ENCODE peak calls at places on chromosomes 11 and 22, in seven cellular contexts. One of them, this sample, is unnamed.

GRCh38 chr11:47067401-47067800 is 109.3 kb downstream of the ARFGAP2 start:
- DNase-seq in pancreas: no peak
- DNase-seq in PC-3: no peak
- DNase-seq in mammary epithelial cell: no peak
- DNase-seq in OCI-LY7: no peak
- DNase-seq in cardiac muscle cell: no peak
- DNase-seq in IMR-90: no peak
- DNase-seq in this sample: no peak

GRCh38 chr11:34644669-34645406 is 23.9 kb downstream of the EHF start:
- DNase-seq in pancreas: no peak
- DNase-seq in PC-3: no peak
- DNase-seq in mammary epithelial cell: peak; percentile 73
- DNase-seq in OCI-LY7: no peak
- DNase-seq in cardiac muscle cell: no peak
- DNase-seq in IMR-90: peak; percentile 89
- DNase-seq in this sample: no peak

GRCh38 chr11:27217948-27218410 is 145.0 kb downstream of the CCDC34 start:
- DNase-seq in pancreas: no peak
- DNase-seq in PC-3: no peak
- DNase-seq in mammary epithelial cell: peak; percentile 36
- DNase-seq in OCI-LY7: no peak
- DNase-seq in cardiac muscle cell: no peak
- DNase-seq in IMR-90: peak; percentile 88
- DNase-seq in this sample: no peak

GRCh38 chr22:38554281-38554680 is 15.7 kb downstream of the DMC1 start:
- DNase-seq in pancreas: no peak
- DNase-seq in PC-3: no peak
- DNase-seq in mammary epithelial cell: peak; percentile 8
- DNase-seq in OCI-LY7: no peak
- DNase-seq in cardiac muscle cell: no peak
- DNase-seq in IMR-90: peak; percentile 83
- DNase-seq in this sample: no peak

GRCh38 chr11:121298770-121299169 is 6.2 kb downstream of the SC5D start:
- DNase-seq in pancreas: no peak
- DNase-seq in PC-3: peak; percentile 67
- DNase-seq in mammary epithelial cell: peak; percentile 17
- DNase-seq in OCI-LY7: no peak
- DNase-seq in cardiac muscle cell: no peak
- DNase-seq in IMR-90: no peak
- DNase-seq in this sample: no peak

GRCh38 chr11:19919050-19919561 is 206.5 kb downstream of the NAV2 start:
- DNase-seq in pancreas: peak; percentile 77
- DNase-seq in PC-3: peak; percentile 97
- DNase-seq in mammary epithelial cell: peak; percentile 96
- DNase-seq in OCI-LY7: no peak
- DNase-seq in cardiac muscle cell: no peak
- DNase-seq in IMR-90: peak; percentile 98
- DNase-seq in this sample: peak; percentile 80

GRCh38 chr11:47766363-47767227 is 546 bp downstream of the FNBP4 start:
- DNase-seq in pancreas: peak; percentile 56
- DNase-seq in PC-3: peak; percentile 39
- DNase-seq in mammary epithelial cell: peak; percentile 70
- DNase-seq in OCI-LY7: peak; percentile 76
- DNase-seq in cardiac muscle cell: peak; percentile 59
- DNase-seq in IMR-90: peak; percentile 66
- DNase-seq in this sample: peak; percentile 82

GRCh38 chr11:112613051-112613972 is 347.9 kb upstream of the NCAM1 start:
- DNase-seq in pancreas: peak; percentile 51
- DNase-seq in PC-3: peak; percentile 42
- DNase-seq in mammary epithelial cell: peak; percentile 95
- DNase-seq in OCI-LY7: no peak
- DNase-seq in cardiac muscle cell: no peak
- DNase-seq in IMR-90: peak; percentile 34
- DNase-seq in this sample: no peak

GRCh38 chr11:2549876-2550605 is 105.2 kb downstream of the KCNQ1 start:
- DNase-seq in pancreas: peak; percentile 42
- DNase-seq in PC-3: no peak
- DNase-seq in mammary epithelial cell: no peak
- DNase-seq in OCI-LY7: no peak
- DNase-seq in cardiac muscle cell: no peak
- DNase-seq in IMR-90: no peak
- DNase-seq in this sample: peak; percentile 64

GRCh38 chr11:70078796-70079616 is 889 bp downstream of the ANO1 start:
- DNase-seq in pancreas: peak; percentile 46
- DNase-seq in PC-3: peak; percentile 33
- DNase-seq in mammary epithelial cell: no peak
- DNase-seq in OCI-LY7: no peak
- DNase-seq in cardiac muscle cell: no peak
- DNase-seq in IMR-90: no peak
- DNase-seq in this sample: no peak

GRCh38 chr11:1298695-1299492 is 10.5 kb downstream of the TOLLIP start:
- DNase-seq in pancreas: peak; percentile 90
- DNase-seq in PC-3: peak; percentile 69
- DNase-seq in mammary epithelial cell: peak; percentile 80
- DNase-seq in OCI-LY7: no peak
- DNase-seq in cardiac muscle cell: peak; percentile 50
- DNase-seq in IMR-90: peak; percentile 59
- DNase-seq in this sample: peak; percentile 95

GRCh38 chr22:29596408-29596807 is 7.0 kb upstream of the NF2 start:
- DNase-seq in pancreas: no peak
- DNase-seq in PC-3: no peak
- DNase-seq in mammary epithelial cell: no peak
- DNase-seq in OCI-LY7: no peak
- DNase-seq in cardiac muscle cell: no peak
- DNase-seq in IMR-90: no peak
- DNase-seq in this sample: no peak

GRCh38 chr11:134660416-134660815 is 248.4 kb upstream of the B3GAT1 start:
- DNase-seq in pancreas: no peak
- DNase-seq in PC-3: no peak
- DNase-seq in mammary epithelial cell: no peak
- DNase-seq in OCI-LY7: no peak
- DNase-seq in cardiac muscle cell: no peak
- DNase-seq in IMR-90: no peak
- DNase-seq in this sample: no peak

GRCh38 chr11:62543680-62544444 is 2.7 kb downstream of the AHNAK start:
- DNase-seq in pancreas: no peak
- DNase-seq in PC-3: peak; percentile 29
- DNase-seq in mammary epithelial cell: no peak
- DNase-seq in OCI-LY7: no peak
- DNase-seq in cardiac muscle cell: no peak
- DNase-seq in IMR-90: no peak
- DNase-seq in this sample: no peak

GRCh38 chr22:26169312-26170111 is at the start of gene SEZ6L:
- DNase-seq in pancreas: no peak
- DNase-seq in PC-3: no peak
- DNase-seq in mammary epithelial cell: no peak
- DNase-seq in OCI-LY7: no peak
- DNase-seq in cardiac muscle cell: peak; percentile 66
- DNase-seq in IMR-90: no peak
- DNase-seq in this sample: peak; percentile 65

GRCh38 chr22:29338398-29338797 is 22.9 kb upstream of the RASL10A start:
- DNase-seq in pancreas: no peak
- DNase-seq in PC-3: no peak
- DNase-seq in mammary epithelial cell: no peak
- DNase-seq in OCI-LY7: no peak
- DNase-seq in cardiac muscle cell: no peak
- DNase-seq in IMR-90: no peak
- DNase-seq in this sample: no peak

GRCh38 chr11:116638463-116638862 is 134.3 kb downstream of the BUD13 start:
- DNase-seq in pancreas: no peak
- DNase-seq in PC-3: no peak
- DNase-seq in mammary epithelial cell: no peak
- DNase-seq in OCI-LY7: no peak
- DNase-seq in cardiac muscle cell: no peak
- DNase-seq in IMR-90: no peak
- DNase-seq in this sample: no peak

GRCh38 chr11:47948137-47948536 is 32.2 kb upstream of the PTPRJ start:
- DNase-seq in pancreas: no peak
- DNase-seq in PC-3: no peak
- DNase-seq in mammary epithelial cell: no peak
- DNase-seq in OCI-LY7: no peak
- DNase-seq in cardiac muscle cell: peak; percentile 25
- DNase-seq in IMR-90: no peak
- DNase-seq in this sample: no peak

DNA sequence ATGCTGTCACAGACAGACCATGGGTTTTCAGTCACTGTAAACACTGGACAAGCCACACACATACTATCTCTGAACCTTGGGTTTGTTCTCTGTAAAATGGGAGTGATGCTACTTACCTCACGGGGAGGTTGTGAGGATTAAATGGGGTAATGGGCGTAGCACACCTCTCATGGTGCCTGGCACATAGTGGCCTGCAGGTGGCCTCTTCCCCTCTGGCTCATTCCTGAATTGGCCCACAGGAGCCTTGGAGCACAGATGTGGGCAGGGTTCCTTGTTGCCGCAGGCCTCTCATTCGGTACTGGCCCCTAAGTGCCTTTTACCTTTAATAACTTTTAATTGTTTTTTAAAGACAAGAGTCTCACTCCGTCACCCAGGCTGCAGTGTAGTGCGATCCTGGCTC is 11.7 kb downstream of the MICAL2 start:
- DNase-seq in pancreas: no peak
- DNase-seq in PC-3: peak; percentile 43
- DNase-seq in mammary epithelial cell: no peak
- DNase-seq in OCI-LY7: no peak
- DNase-seq in cardiac muscle cell: no peak
- DNase-seq in IMR-90: no peak
- DNase-seq in this sample: peak; percentile 72
- H3K4me1 ChIP-seq in pancreas: peaks cover 4% of the 10 kb centered on the region
- H3K4me1 ChIP-seq in PC-3: peaks cover 60% of the 10 kb centered on the region
- H3K4me1 ChIP-seq in mammary epithelial cell: peaks cover 97% of the 10 kb centered on the region
- H3K4me1 ChIP-seq in OCI-LY7: no peaks in the 10 kb centered on the region
- H3K4me1 ChIP-seq in cardiac muscle cell: peaks cover 72% of the 10 kb centered on the region
- H3K4me1 ChIP-seq in IMR-90: peaks cover 73% of the 10 kb centered on the region
- H3K4me1 ChIP-seq in this sample: peaks cover 68% of the 10 kb centered on the region

DNA sequence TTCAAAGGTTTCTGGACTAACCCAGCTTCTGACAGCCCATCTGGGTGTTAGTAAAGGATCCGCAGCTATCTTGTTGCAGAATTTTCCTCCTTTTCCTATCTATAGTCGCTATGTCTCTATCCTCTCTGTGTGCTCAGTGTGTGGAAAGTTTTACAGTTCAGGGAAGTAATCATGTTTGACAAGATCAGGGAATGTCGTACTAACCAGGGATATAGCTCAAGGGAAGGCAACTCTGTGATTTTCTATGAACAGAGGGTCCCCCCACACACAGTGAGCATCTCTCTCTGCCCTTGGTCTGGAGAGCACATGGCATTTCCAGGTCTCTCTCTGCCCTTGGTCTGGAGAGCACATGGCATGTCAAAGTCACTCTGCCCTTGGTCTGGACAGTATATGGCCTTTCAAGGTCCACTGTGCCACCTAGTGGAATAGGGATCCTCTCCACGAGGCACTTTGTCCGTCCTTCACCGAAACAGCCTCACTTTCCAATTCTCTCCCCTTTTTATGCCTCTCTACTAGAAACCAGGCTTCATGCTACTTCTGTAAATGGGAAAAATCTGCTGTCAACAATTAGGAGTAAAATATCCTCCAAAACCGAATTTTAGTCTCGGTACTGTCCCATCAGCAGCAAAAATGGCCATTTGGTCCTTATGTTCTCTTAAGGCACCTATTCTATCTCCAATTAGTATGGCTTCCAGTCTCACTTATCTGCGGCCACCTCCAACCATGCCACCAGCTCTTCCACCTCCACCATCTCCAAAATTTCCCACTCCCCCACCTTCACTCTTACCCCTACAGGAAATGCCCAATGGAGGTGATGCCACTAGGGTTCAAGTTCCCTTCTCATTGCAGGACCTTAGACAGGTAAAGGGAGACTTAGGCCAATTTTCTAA is 88.7 kb downstream of the IGLL5 start:
- DNase-seq in pancreas: no peak
- DNase-seq in PC-3: no peak
- DNase-seq in mammary epithelial cell: no peak
- DNase-seq in OCI-LY7: no peak
- DNase-seq in cardiac muscle cell: no peak
- DNase-seq in IMR-90: no peak
- DNase-seq in this sample: no peak
- TF ChIP-seq CTCF in pancreas: no peak
- TF ChIP-seq CTCF in PC-3: no peak
- TF ChIP-seq CTCF in mammary epithelial cell: no peak
- TF ChIP-seq CTCF in OCI-LY7: peak; percentile 31
- TF ChIP-seq CTCF in cardiac muscle cell: no peak
- TF ChIP-seq CTCF in IMR-90: no peak
- TF ChIP-seq CTCF in this sample: no peak

GRCh38 chr11:129195682-129196081 is 3.6 kb upstream of the ARHGAP32 start:
- DNase-seq in pancreas: no peak
- DNase-seq in PC-3: no peak
- DNase-seq in mammary epithelial cell: no peak
- DNase-seq in OCI-LY7: no peak
- DNase-seq in cardiac muscle cell: no peak
- DNase-seq in IMR-90: no peak
- DNase-seq in this sample: no peak

GRCh38 chr11:129191649-129192048 is 476 bp downstream of the ARHGAP32 start:
- DNase-seq in pancreas: no peak
- DNase-seq in PC-3: peak; percentile 74
- DNase-seq in mammary epithelial cell: peak; percentile 64
- DNase-seq in OCI-LY7: no peak
- DNase-seq in cardiac muscle cell: no peak
- DNase-seq in IMR-90: no peak
- DNase-seq in this sample: no peak

GRCh38 chr11:129190087-129190486 is 2.0 kb downstream of the ARHGAP32 start:
- DNase-seq in pancreas: no peak
- DNase-seq in PC-3: peak; percentile 24
- DNase-seq in mammary epithelial cell: peak; percentile 39
- DNase-seq in OCI-LY7: no peak
- DNase-seq in cardiac muscle cell: no peak
- DNase-seq in IMR-90: no peak
- DNase-seq in this sample: no peak

GRCh38 chr11:129189646-129190045 is 2.5 kb downstream of the ARHGAP32 start:
- DNase-seq in pancreas: no peak
- DNase-seq in PC-3: no peak
- DNase-seq in mammary epithelial cell: no peak
- DNase-seq in OCI-LY7: no peak
- DNase-seq in cardiac muscle cell: no peak
- DNase-seq in IMR-90: no peak
- DNase-seq in this sample: no peak

DNA sequence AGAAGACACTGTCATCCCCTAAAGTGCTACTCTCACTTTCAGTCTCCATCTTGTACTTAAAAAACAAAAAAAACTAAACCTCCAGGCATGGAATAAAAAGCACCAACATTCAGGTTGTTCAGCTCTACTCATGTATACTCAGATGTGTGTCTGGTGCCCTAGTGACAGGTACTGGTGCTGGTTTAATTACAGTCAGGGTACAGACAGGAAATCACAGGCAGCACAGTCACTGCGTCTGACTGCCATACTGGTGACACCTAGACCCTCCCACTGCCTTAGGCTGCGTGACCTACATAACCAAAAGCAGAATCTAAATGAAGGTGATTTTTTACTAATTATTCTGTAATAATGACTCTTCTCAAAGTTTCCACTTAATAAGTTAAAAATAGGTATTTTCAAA is at the start of gene ARHGAP32:
- DNase-seq in pancreas: no peak
- DNase-seq in PC-3: peak; percentile 33
- DNase-seq in mammary epithelial cell: peak; percentile 56
- DNase-seq in OCI-LY7: no peak
- DNase-seq in cardiac muscle cell: no peak
- DNase-seq in IMR-90: no peak
- DNase-seq in this sample: no peak
- H3K4me3 ChIP-seq in pancreas: no peak within 1 kb of the TSS
- H3K4me3 ChIP-seq in PC-3: peak within 1 kb of the TSS; percentile 16
- H3K4me3 ChIP-seq in mammary epithelial cell: peak within 1 kb of the TSS; percentile 19
- H3K4me3 ChIP-seq in OCI-LY7: no peak within 1 kb of the TSS
- H3K4me3 ChIP-seq in cardiac muscle cell: no peak within 1 kb of the TSS
- H3K4me3 ChIP-seq in IMR-90: no peak within 1 kb of the TSS
- H3K4me3 ChIP-seq in this sample: no peak within 1 kb of the TSS

GRCh38 chr11:65211293-65212105 is 29.8 kb downstream of the CAPN1 start:
- DNase-seq in pancreas: no peak
- DNase-seq in PC-3: no peak
- DNase-seq in mammary epithelial cell: no peak
- DNase-seq in OCI-LY7: no peak
- DNase-seq in cardiac muscle cell: no peak
- DNase-seq in IMR-90: no peak
- DNase-seq in this sample: no peak
- H3K4me1 ChIP-seq in pancreas: no peaks in the 10 kb centered on the region
- H3K4me1 ChIP-seq in PC-3: no peaks in the 10 kb centered on the region
- H3K4me1 ChIP-seq in mammary epithelial cell: no peaks in the 10 kb centered on the region
- H3K4me1 ChIP-seq in OCI-LY7: no peaks in the 10 kb centered on the region
- H3K4me1 ChIP-seq in cardiac muscle cell: peaks cover 10% of the 10 kb centered on the region
- H3K4me1 ChIP-seq in IMR-90: peaks cover 5% of the 10 kb centered on the region
- H3K4me1 ChIP-seq in this sample: peaks cover 13% of the 10 kb centered on the region

This sample was measured in upper lobe of right lung.